ENCODE peak calls at places on chromosomes 6 and 20, in seven cellular contexts. I is body of pancreas, N is AG09309, P is GM13976, S is GM12864, M is fibroblast of pulmonary artery, O is transverse colon. R is an unnamed sample.

GRCh38 chr6:74177496-74177895 is 481.5 kb downstream of the CD109 start:
- DNase-seq in O (no peak), S (no peak), N (no peak), I (no peak), P (no peak), M (no peak), R (no peak)

GRCh38 chr6:134035823-134036296 is 16.6 kb downstream of the SLC2A12 start:
- DNase-seq in I (peak), O (peak), P (no peak), M (peak), N (no peak), S (no peak), R (no peak)

GRCh38 chr6:43147289-43147688 is 23.8 kb upstream of the SRF start:
- DNase-seq in S (no peak), P (no peak), O (no peak), I (no peak), M (no peak), N (no peak), R (no peak)

GRCh38 chr6:135280375-135281136 is 99.4 kb downstream of the MYB start:
- DNase-seq in I (no peak), O (no peak), P (no peak), M (peak), S (no peak), N (no peak), R (no peak)

GRCh38 chr20:5807431-5807830 is 57.2 kb downstream of the SHLD1 start:
- DNase-seq in P (no peak), M (no peak), N (no peak), O (no peak), I (no peak), S (no peak), R (no peak)

GRCh38 chr6:40695114-40695513 is 108.0 kb upstream of the LRFN2 start:
- DNase-seq in O (no peak), S (no peak), I (peak), N (no peak), M (no peak), P (no peak), R (no peak)

GRCh38 chr20:51767018-51767866 is 948 bp downstream of the ATP9A start:
- DNase-seq in S (no peak), M (peak), O (peak), N (no peak), P (peak), I (peak), R (peak)

GRCh38 chr20:44021900-44022299 is 107.2 kb downstream of the TOX2 start:
- DNase-seq in M (no peak), O (no peak), P (no peak), N (no peak), I (no peak), S (no peak), R (no peak)

DNA sequence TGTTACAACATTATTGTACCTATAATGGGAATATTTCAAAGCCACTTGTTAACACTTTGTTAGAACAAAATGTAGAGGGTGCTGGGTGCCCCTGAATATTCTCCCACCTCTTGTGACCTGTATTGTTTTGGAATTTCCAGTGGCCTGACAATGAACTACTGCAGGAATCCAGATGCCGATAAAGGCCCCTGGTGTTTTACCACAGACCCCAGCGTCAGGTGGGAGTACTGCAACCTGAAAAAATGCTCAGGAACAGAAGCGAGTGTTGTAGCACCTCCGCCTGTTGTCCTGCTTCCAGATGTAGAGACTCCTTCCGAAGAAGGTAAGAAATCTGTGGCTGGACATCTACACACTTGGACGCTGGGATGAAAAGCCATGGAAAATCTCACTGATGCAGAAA is 28.9 kb downstream of the PLG start:
- DNase-seq in M (no peak), S (no peak), O (no peak), N (no peak), P (no peak), I (no peak), R (no peak)
- TF ChIP-seq CTCF in M (peak), S (peak), O (no peak), N (peak), P (no peak), I (no peak), R (no peak)

DNA sequence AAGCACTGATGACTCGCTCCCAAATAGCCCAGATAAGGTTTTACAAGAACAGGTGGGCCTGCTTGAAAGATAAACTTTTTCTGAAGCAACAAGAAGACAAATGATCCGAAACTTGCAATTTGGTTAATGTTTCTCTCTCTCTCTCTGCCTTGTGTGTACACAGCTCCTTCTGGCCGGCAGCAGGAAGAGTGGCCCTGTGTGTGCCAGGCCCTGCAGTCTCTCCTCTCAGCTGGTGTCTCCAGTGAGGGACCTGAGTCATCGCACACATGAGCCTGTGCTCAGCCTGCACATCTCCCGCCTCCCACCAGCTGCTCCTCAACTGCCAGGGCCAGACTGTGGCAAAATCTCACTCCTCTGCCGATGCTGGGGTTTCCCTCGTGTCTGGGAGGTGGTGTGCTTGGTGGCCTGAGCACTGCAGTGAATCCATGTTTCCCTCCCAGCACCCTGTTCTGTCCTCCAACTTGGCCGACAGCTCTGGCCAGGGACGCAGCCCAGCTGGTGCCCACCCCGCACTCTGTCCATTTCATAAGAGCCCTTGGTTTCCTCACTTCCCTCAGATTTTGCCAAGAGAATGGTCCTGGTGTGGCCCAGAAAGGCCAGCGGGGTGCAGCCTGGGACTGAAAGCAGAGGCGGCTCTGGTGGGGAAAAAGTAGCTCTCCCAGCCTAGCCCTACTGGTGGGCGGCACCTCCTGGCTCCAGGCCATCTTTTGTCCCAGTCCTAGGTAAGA is 49.4 kb downstream of the ERMARD start:
- DNase-seq in S (no peak), N (peak), P (no peak), M (peak), I (peak), O (peak), R (no peak)
- TF ChIP-seq CTCF in S (no peak), N (no peak), P (no peak), M (no peak), I (no peak), O (no peak), R (no peak)

GRCh38 chr20:8362457-8362856 is 230.4 kb downstream of the PLCB1 start:
- DNase-seq in S (no peak), M (no peak), I (no peak), P (no peak), N (no peak), O (no peak), R (no peak)

GRCh38 chr20:8363970-8364733 is 232.1 kb downstream of the PLCB1 start:
- DNase-seq in M (no peak), N (no peak), S (no peak), O (no peak), I (no peak), P (no peak), R (no peak)

GRCh38 chr20:8361779-8362178 is 229.7 kb downstream of the PLCB1 start:
- DNase-seq in M (no peak), O (no peak), I (no peak), P (no peak), S (no peak), N (no peak), R (no peak)

GRCh38 chr20:8360035-8360434 is 228.0 kb downstream of the PLCB1 start:
- DNase-seq in O (no peak), I (no peak), M (no peak), S (no peak), N (no peak), P (no peak), R (no peak)

DNA sequence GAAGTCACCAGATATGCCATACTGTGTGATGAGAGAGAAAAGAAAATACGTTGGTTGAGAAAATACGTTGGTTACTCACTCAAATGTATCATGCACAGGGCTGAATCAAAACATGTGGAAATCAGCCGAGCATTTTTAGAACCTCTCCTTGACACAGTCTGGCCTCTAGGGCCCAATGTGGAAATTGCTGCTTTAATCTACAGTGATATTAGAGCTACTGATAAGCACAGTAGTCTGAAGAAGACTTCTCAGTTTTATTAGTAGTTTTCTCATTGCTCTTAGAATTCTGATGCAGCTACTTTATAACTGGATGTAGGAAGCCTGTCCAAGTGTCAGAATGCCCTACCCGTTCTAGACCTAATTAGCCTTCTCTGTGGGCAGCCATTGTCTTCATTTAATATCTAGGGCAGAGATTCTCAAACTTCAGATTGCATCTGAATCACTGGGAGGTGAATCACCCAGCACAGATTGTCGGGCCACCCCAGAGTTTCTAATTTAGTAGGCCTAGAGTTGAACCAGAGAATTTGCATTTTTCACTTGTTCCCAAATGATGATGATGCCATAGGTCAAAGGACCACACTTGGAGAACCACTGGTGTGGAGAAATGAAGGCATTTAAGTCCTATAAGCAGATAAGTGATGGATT is 229.1 kb downstream of the PLCB1 start:
- DNase-seq in P (no peak), S (no peak), M (peak), I (peak), N (no peak), O (no peak), R (no peak)
- TF ChIP-seq CTCF in P (no peak), S (no peak), M (no peak), I (peak), N (no peak), O (no peak), R (no peak)

GRCh38 chr20:258963-259362 is 1.4 kb downstream of the DEFB132 start:
- DNase-seq in N (no peak), S (no peak), I (no peak), P (no peak), M (peak), O (no peak), R (no peak)
- TF ChIP-seq CTCF in N (peak), S (no peak), I (peak), P (no peak), M (peak), O (no peak), R (peak)

R was measured in GM20000.